ENCODE peak calls at places on chromosomes 4 and X, in eight cellular contexts. C, K, S, A, E, D, B and I are unnamed samples.

GRCh38 chrX:32871636-32872035 is 339.7 kb downstream of the DMD start:
- DNase-seq in C (peak; percentile 37), K (no peak), S (no peak), A (no peak), E (peak; percentile 2), D (no peak), B (no peak), I (no peak)

GRCh38 chrX:123731987-123732678 is 719 bp downstream of the THOC2 start:
- DNase-seq in C (no peak), K (peak; percentile 8), S (no peak), A (no peak), E (peak; percentile 23), D (no peak), B (peak; percentile 37), I (peak; percentile 1)

GRCh38 chrX:9033179-9033578 is 748 bp downstream of the FAM9B start:
- DNase-seq in C (no peak), K (no peak), S (no peak), A (no peak), E (no peak), D (no peak), B (no peak), I (no peak)

GRCh38 chrX:124293810-124294209 is 38.6 kb upstream of the TEX13D start:
- DNase-seq in C (no peak), K (no peak), S (no peak), A (no peak), E (no peak), D (no peak), B (no peak), I (no peak)

GRCh38 chrX:149512225-149512885 is 7.2 kb upstream of the IDS start:
- DNase-seq in C (no peak), K (peak; percentile 41), S (peak; percentile 26), A (peak; percentile 26), E (no peak), D (no peak), B (peak; percentile 55), I (peak; percentile 18)

GRCh38 chr4:23746672-23747071 is 143.2 kb downstream of the PPARGC1A start:
- DNase-seq in C (no peak), K (no peak), S (no peak), A (no peak), E (no peak), D (no peak), B (no peak), I (no peak)

GRCh38 chr4:3291969-3292570 is 751 bp upstream of the RGS12 start:
- DNase-seq in C (no peak), K (peak; percentile 52), S (no peak), A (no peak), E (peak; percentile 28), D (no peak), B (peak; percentile 83), I (no peak)

GRCh38 chr4:120318447-120318846 is 251.8 kb upstream of the MAD2L1 start:
- DNase-seq in C (no peak), K (no peak), S (no peak), A (no peak), E (no peak), D (no peak), B (no peak), I (no peak)

GRCh38 chr4:140718240-140718639 is 37.9 kb downstream of the TBC1D9 start:
- DNase-seq in C (no peak), K (no peak), S (no peak), A (no peak), E (no peak), D (no peak), B (no peak), I (no peak)

GRCh38 chr4:173794662-173795061 is 264.6 kb upstream of the HAND2 start:
- DNase-seq in C (no peak), K (no peak), S (no peak), A (no peak), E (no peak), D (peak; percentile 14), B (no peak), I (no peak)

GRCh38 chrX:13377537-13377936 is 57.7 kb upstream of the ATXN3L start:
- DNase-seq in C (no peak), K (no peak), S (no peak), A (no peak), E (no peak), D (peak; percentile 95), B (peak; percentile 30), I (no peak)

GRCh38 chr4:166143227-166143626 is 270.2 kb downstream of the TLL1 start:
- DNase-seq in C (no peak), K (no peak), S (no peak), A (no peak), E (no peak), D (no peak), B (no peak), I (no peak)

GRCh38 chr4:48979897-48980579 is 6.0 kb upstream of the CWH43 start:
- DNase-seq in C (no peak), K (no peak), S (no peak), A (no peak), E (peak; percentile 43), D (no peak), B (no peak), I (no peak)

GRCh38 chrX:120840826-120841225 is 34.8 kb downstream of the CT47B1 start:
- DNase-seq in C (no peak), K (no peak), S (no peak), A (no peak), E (no peak), D (no peak), B (no peak), I (no peak)

GRCh38 chr4:18049446-18049845 is 27.9 kb upstream of the LCORL start:
- DNase-seq in C (no peak), K (no peak), S (no peak), A (no peak), E (no peak), D (no peak), B (no peak), I (no peak)